ENCODE peak calls at places on chromosomes 6 and 20, in four cellular contexts. N is mesendoderm, A is IMR-90, Q is mesenchymal stem cell. Z is an unnamed sample.

GRCh38 chr20:1375515-1375914 is 17.3 kb downstream of the FKBP1A start:
- DNase-seq in A (peak), Q (peak), N (no peak), Z (no peak)

GRCh38 chr6:107620736-107621135 is 130.8 kb downstream of the SOBP start:
- DNase-seq in Q (no peak), A (peak), N (no peak), Z (no peak)

GRCh38 chr6:53240763-53241162 is 92.1 kb upstream of the GCM1 start:
- DNase-seq in Q (no peak), N (no peak), A (no peak), Z (no peak)

GRCh38 chr6:143607959-143608358 is 69.8 kb upstream of the PHACTR2 start:
- DNase-seq in A (no peak), Q (no peak), N (no peak), Z (no peak)

GRCh38 chr6:7243188-7243942 is 69.6 kb downstream of the SSR1 start:
- DNase-seq in N (peak), A (peak), Q (peak), Z (peak)

GRCh38 chr6:21733311-21733710 is 139.8 kb downstream of the SOX4 start:
- DNase-seq in A (peak), Q (no peak), N (no peak), Z (no peak)

GRCh38 chr6:18101271-18101670 is 21.2 kb downstream of the NHLRC1 start:
- DNase-seq in N (no peak), Q (peak), A (peak), Z (no peak)

GRCh38 chr20:41142914-41143313 is 5.6 kb downstream of the PLCG1 start:
- DNase-seq in N (no peak), Q (no peak), A (no peak), Z (no peak)

GRCh38 chr6:74899416-74899815 is 306.4 kb downstream of the COL12A1 start:
- DNase-seq in Q (peak), A (peak), N (peak), Z (no peak)

GRCh38 chr20:44031822-44032582 is 117.3 kb downstream of the TOX2 start:
- DNase-seq in Q (no peak), N (peak), A (no peak), Z (no peak)

GRCh38 chr6:28742668-28743270 is 181.0 kb downstream of the TRIM27 start:
- DNase-seq in A (peak), Q (peak), N (peak), Z (no peak)

GRCh38 chr20:19849341-19850189 is 91.5 kb downstream of the RIN2 start:
- DNase-seq in A (no peak), Q (no peak), N (no peak), Z (no peak)

DNA sequence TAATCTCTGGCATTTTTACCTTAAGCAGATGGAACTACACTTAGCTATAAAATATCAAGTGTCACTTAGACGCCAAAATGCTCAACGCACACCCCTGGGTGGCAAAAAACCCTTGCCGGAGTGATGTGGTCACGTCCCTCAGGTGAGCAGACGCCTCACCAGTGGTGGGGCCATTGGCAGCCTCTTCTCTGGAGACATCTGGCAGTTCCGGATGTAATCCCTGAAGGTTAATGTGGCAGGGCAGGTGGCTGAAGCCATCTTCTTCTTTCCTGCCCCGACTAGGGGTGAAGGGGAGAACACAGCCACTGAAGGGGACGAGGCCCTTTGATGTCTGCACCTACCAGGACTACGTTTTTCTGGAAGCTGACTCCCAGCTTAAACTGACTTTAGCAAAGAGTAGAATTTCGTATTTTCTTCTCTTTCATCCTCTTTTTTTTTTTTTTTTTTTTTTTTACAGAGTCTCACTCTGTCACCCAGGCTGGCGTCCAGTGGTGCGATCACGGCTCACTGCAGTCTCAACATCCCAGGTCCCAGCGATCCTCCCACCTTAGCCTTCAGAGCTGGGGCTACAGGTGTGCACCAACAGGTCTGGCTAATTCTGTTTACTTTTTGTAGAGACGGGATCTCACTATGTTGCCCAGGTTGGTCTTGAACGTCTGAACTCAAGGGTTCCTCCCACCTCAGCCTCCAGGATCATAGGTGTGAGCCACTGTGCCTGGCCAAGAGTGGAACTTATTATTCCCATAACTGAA is 152.1 kb downstream of the TTLL2 start:
- DNase-seq in Q (no peak), N (no peak), A (no peak), Z (no peak)
- H2BK5ac ChIP-seq in Q (no peak), N (no peak), A (no peak), Z (peak)

GRCh38 chr20:51412333-51412761 is 130.2 kb downstream of the NFATC2 start:
- DNase-seq in N (no peak), Q (peak), A (peak), Z (no peak)

GRCh38 chr20:51413753-51414323 is 128.7 kb downstream of the NFATC2 start:
- DNase-seq in N (no peak), A (no peak), Q (no peak), Z (no peak)

GRCh38 chr20:51410586-51411325 is 131.8 kb downstream of the NFATC2 start:
- DNase-seq in Q (no peak), N (no peak), A (no peak), Z (no peak)

GRCh38 chr20:51411867-51412266 is 130.7 kb downstream of the NFATC2 start:
- DNase-seq in Q (no peak), N (no peak), A (no peak), Z (no peak)

DNA sequence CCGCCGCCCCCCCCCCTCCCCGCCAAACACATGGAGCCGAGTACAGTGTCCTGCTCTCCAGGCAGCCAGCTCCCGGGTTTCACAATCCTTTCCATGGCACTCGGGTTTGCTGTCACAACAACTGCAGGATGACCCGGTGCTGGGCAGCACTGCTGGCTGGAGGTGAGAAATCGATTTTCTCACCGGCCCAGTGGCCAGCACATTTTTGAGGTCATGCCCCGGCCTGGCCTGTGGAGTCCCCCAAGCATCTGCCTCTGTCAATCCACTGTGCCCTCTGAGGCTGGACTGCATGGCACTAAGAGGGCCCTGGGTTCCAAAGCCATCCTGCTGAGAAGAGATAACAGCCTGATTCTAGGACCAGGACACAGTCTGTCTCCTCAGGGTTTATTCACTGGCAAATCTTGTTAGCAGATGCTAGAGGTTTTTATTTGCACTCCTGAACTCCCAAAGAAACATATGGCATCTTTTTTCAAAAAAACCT is 129.5 kb downstream of the NFATC2 start:
- DNase-seq in A (no peak), Q (peak), N (peak), Z (no peak)
- H2BK5ac ChIP-seq in A (no peak), Q (no peak), N (no peak), Z (no peak)

GRCh38 chr6:2861822-2862164 is 20.1 kb upstream of the SERPINB1 start:
- DNase-seq in N (no peak), Q (no peak), A (no peak), Z (no peak)
- H2BK5ac ChIP-seq in N (no peak), Q (no peak), A (no peak), Z (no peak)

GRCh38 chr6:15218401-15218800 is 27.5 kb upstream of the JARID2 start:
- DNase-seq in A (no peak), Q (no peak), N (no peak), Z (no peak)
- H2BK5ac ChIP-seq in A (no peak), Q (no peak), N (no peak), Z (no peak)